ENCODE peak calls at places on chromosomes 7 and 10, in four cellular contexts. H is hepatocyte; P is cardiac muscle cell; C is CD8-positive, alpha-beta T cell. X is an unnamed sample.

GRCh38 chr10:96588060-96588554 is 1.3 kb upstream of the TM9SF3 start:
- DNase-seq in H (no peak), P (no peak), C (no peak), X (no peak)

GRCh38 chr7:155741061-155741460 is 71.2 kb downstream of the SHH start:
- DNase-seq in H (no peak), P (no peak), C (no peak), X (no peak)

GRCh38 chr10:30039567-30039966 is 19.8 kb downstream of the JCAD start:
- DNase-seq in H (no peak), P (no peak), C (no peak), X (no peak)

GRCh38 chr10:118108194-118109026 is 61.7 kb upstream of the RAB11FIP2 start:
- DNase-seq in H (peak), P (no peak), C (no peak), X (no peak)

GRCh38 chr10:93917064-93917391 is 23.2 kb downstream of the SLC35G1 start:
- DNase-seq in H (peak), P (no peak), C (no peak), X (no peak)

GRCh38 chr10:49381111-49381900 is 14.6 kb downstream of the DRGX start:
- DNase-seq in H (no peak), P (no peak), C (no peak), X (no peak)

GRCh38 chr7:123769371-123769770 is 20.6 kb upstream of the WASL start:
- DNase-seq in H (no peak), P (no peak), C (no peak), X (no peak)

GRCh38 chr7:38716397-38716796 is 85.2 kb upstream of the AMPH start:
- DNase-seq in H (no peak), P (no peak), C (no peak), X (no peak)

GRCh38 chr7:54961391-54961790 is 57.4 kb upstream of the EGFR start:
- DNase-seq in H (no peak), P (no peak), C (no peak), X (no peak)

GRCh38 chr10:124660404-124661125 is 83.6 kb downstream of the FAM53B start:
- DNase-seq in H (no peak), P (no peak), C (no peak), X (no peak)

GRCh38 chr7:100021297-100021696 is 5.9 kb downstream of the ZKSCAN1 start:
- DNase-seq in H (no peak), P (no peak), C (no peak), X (no peak)

GRCh38 chr10:132106431-132106830 is 40.7 kb downstream of the JAKMIP3 start:
- DNase-seq in H (no peak), P (no peak), C (no peak), X (peak)

GRCh38 chr7:55073051-55073511 is 54.3 kb downstream of the EGFR start:
- DNase-seq in H (no peak), P (no peak), C (no peak), X (no peak)

GRCh38 chr10:86707505-86707904 is 39.2 kb downstream of the LDB3 start:
- DNase-seq in H (no peak), P (no peak), C (no peak), X (no peak)

GRCh38 chr7:100824499-100825214 is 2.7 kb downstream of the EPHB4 start:
- DNase-seq in H (no peak), P (no peak), C (no peak), X (no peak)

GRCh38 chr7:97422046-97422445 is 304.5 kb downstream of the SDHAF3 start:
- DNase-seq in H (no peak), P (no peak), C (no peak), X (no peak)

GRCh38 chr10:101467286-101467770 is 113.4 kb downstream of the BTRC start:
- DNase-seq in H (peak), P (peak), C (no peak), X (peak)

GRCh38 chr7:37714606-37715005 is 31.0 kb downstream of the GPR141 start:
- DNase-seq in H (no peak), P (no peak), C (no peak), X (no peak)

GRCh38 chr7:99097730-99098129 is 46.2 kb downstream of the SMURF1 start:
- DNase-seq in H (no peak), P (no peak), C (no peak), X (no peak)

GRCh38 chr10:71984798-71985388 is 20.7 kb downstream of the CHST3 start:
- DNase-seq in H (no peak), P (no peak), C (no peak), X (no peak)

GRCh38 chr10:33734393-33735110 is 400.1 kb upstream of the NRP1 start:
- DNase-seq in H (no peak), P (no peak), C (no peak), X (no peak)

GRCh38 chr7:25084826-25085225 is 40.2 kb downstream of the CYCS start:
- DNase-seq in H (peak), P (no peak), C (no peak), X (no peak)

GRCh38 chr10:91604936-91605534 is 27.8 kb downstream of the PPP1R3C start:
- DNase-seq in H (no peak), P (no peak), C (no peak), X (no peak)

GRCh38 chr7:102875700-102876192 is 37.1 kb upstream of the LRRC17 start:
- DNase-seq in H (peak), P (no peak), C (no peak), X (no peak)

GRCh38 chr7:127154958-127155357 is 97.8 kb downstream of the GRM8 start:
- DNase-seq in H (no peak), P (no peak), C (no peak), X (no peak)

GRCh38 chr10:52314007-52314821 is at the start of gene DKK1:
- DNase-seq in H (peak), P (peak), C (no peak), X (peak)

GRCh38 chr10:78781991-78782390 is 286.8 kb upstream of the ZMIZ1 start:
- DNase-seq in H (no peak), P (no peak), C (no peak), X (no peak)

GRCh38 chr7:111499027-111499426 is 63.3 kb downstream of the IMMP2L start:
- DNase-seq in H (no peak), P (no peak), C (no peak), X (no peak)

GRCh38 chr10:29714096-29714874 is 79.5 kb upstream of the SVIL start:
- DNase-seq in H (no peak), P (no peak), C (no peak), X (no peak)

GRCh38 chr7:106767498-106768323 is 97.4 kb upstream of the PIK3CG start:
- DNase-seq in H (no peak), P (no peak), C (no peak), X (no peak)

GRCh38 chr7:111763221-111763791 is 201.0 kb upstream of the IMMP2L start:
- DNase-seq in H (peak), P (peak), C (no peak), X (no peak)

GRCh38 chr10:7480742-7481381 is 70.0 kb upstream of the SFMBT2 start:
- DNase-seq in H (no peak), P (no peak), C (no peak), X (no peak)

GRCh38 chr7:20607216-20607615 is 8.3 kb upstream of the ABCB5 start:
- DNase-seq in H (no peak), P (no peak), C (no peak), X (no peak)

GRCh38 chr7:127782550-127783266 is 130.7 kb downstream of the SND1 start:
- DNase-seq in H (no peak), P (peak), C (no peak), X (no peak)

GRCh38 chr10:95906675-95907453 is 911 bp upstream of the CC2D2B start:
- DNase-seq in H (peak), P (peak), C (no peak), X (peak)

GRCh38 chr7:99729501-99730261 is 5.3 kb downstream of the CYP3A7 start:
- DNase-seq in H (peak), P (no peak), C (no peak), X (no peak)

GRCh38 chr10:3150961-3151360 is 21.6 kb downstream of the PITRM1 start:
- DNase-seq in H (no peak), P (no peak), C (no peak), X (no peak)

GRCh38 chr7:30412810-30413504 is 65.6 kb downstream of the NOD1 start:
- DNase-seq in H (peak), P (peak), C (no peak), X (peak)

GRCh38 chr10:125700355-125700911 is 17.5 kb upstream of the TEX36 start:
- DNase-seq in H (no peak), P (no peak), C (no peak), X (no peak)
- TF ChIP-seq CTCF in H (peak), P (peak), C (no peak), X (no peak)

GRCh38 chr10:129967579-129968019 is 3.5 kb upstream of the EBF3 start:
- DNase-seq in H (no peak), P (no peak), C (no peak), X (peak)
- TF ChIP-seq CTCF in H (no peak), P (no peak), C (no peak), X (no peak)

GRCh38 chr7:22578048-22578770 is 78.2 kb upstream of the STEAP1B start:
- DNase-seq in H (no peak), P (no peak), C (no peak), X (no peak)

GRCh38 chr7:22581099-22581498 is 81.1 kb upstream of the STEAP1B start:
- DNase-seq in H (no peak), P (no peak), C (no peak), X (no peak)

GRCh38 chr7:22576941-22577927 is 77.2 kb upstream of the STEAP1B start:
- DNase-seq in H (peak), P (no peak), C (no peak), X (peak)

GRCh38 chr7:22582860-22583640 is 83.1 kb upstream of the STEAP1B start:
- DNase-seq in H (peak), P (peak), C (no peak), X (no peak)

GRCh38 chr7:22579961-22580360 is 80.0 kb upstream of the STEAP1B start:
- DNase-seq in H (no peak), P (no peak), C (no peak), X (no peak)
- TF ChIP-seq CTCF in H (no peak), P (no peak), C (no peak), X (no peak)

GRCh38 chr10:122264931-122265330 is 6.2 kb upstream of the BTBD16 start:
- DNase-seq in H (no peak), P (no peak), C (no peak), X (peak)

GRCh38 chr10:122265896-122266295 is 5.2 kb upstream of the BTBD16 start:
- DNase-seq in H (no peak), P (peak), C (no peak), X (no peak)

GRCh38 chr10:122261584-122261983 is 9.5 kb upstream of the BTBD16 start:
- DNase-seq in H (no peak), P (no peak), C (no peak), X (no peak)

GRCh38 chr10:122263971-122264370 is 7.1 kb upstream of the BTBD16 start:
- DNase-seq in H (peak), P (peak), C (no peak), X (no peak)

GRCh38 chr10:122264442-122264841 is 6.7 kb upstream of the BTBD16 start:
- DNase-seq in H (peak), P (no peak), C (no peak), X (no peak)
- TF ChIP-seq CTCF in H (no peak), P (no peak), C (no peak), X (no peak)

GRCh38 chr10:106711313-106711906 is 453.1 kb downstream of the SORCS1 start:
- DNase-seq in H (peak), P (peak), C (no peak), X (peak)

GRCh38 chr10:106708521-106708920 is 456.0 kb downstream of the SORCS1 start:
- DNase-seq in H (no peak), P (no peak), C (no peak), X (no peak)

GRCh38 chr10:106707657-106708056 is 456.8 kb downstream of the SORCS1 start:
- DNase-seq in H (no peak), P (no peak), C (no peak), X (no peak)

DNA sequence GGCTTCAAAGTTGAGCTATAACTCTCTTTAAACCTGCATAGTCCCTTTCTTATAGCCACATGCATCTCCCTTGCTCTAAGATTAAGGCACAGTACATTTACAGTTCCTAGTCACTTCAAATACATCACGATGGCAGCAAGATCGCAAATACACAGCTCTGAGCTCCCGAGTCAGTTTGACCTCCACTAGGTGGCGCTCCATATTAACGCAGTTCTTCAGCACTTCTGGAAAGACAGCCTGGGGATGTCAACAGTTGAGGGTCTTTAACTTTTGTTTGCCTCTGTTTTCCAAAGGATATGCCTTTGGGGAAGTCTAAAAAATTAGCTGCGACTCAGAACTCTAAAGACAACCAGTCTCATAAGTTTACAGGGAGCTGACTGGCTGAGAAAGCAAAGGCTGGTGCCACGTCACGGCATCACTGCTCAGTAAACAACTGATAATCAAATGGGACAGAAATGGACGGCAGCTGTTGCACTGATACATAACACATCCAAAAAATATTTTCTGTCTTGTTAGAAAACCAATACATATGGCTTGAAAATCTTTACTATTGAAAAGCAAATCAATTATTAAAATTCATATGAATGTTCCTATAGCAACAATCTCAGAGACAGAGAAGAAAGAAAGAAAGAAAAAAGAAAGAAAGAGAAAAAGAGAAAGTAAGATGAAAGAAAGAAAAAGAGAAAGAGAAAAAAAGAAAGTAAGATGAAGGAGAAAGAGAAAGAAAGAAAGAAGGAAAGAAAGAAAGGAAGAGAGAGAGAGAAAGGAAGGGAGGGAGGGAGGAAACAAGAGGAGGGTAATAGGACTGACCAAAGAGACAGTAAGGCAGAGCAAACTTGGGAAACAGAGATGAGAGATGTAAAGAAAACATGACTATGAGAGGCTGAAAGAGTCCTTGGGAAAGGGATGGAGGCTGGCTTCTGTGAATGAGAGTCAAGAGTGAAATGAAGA is 458.7 kb downstream of the SORCS1 start:
- DNase-seq in H (peak), P (peak), C (no peak), X (peak)
- TF ChIP-seq CTCF in H (peak), P (peak), C (no peak), X (peak)

GRCh38 chr7:130273863-130274262 is 7.2 kb downstream of the CPA2 start:
- DNase-seq in H (peak), P (peak), C (no peak), X (peak)
- TF ChIP-seq CTCF in H (peak), P (peak), C (no peak), X (peak)

GRCh38 chr7:93860261-93860660 is 30.3 kb downstream of the TFPI2 start:
- DNase-seq in H (no peak), P (no peak), C (no peak), X (no peak)

GRCh38 chr7:93858857-93859256 is 31.7 kb downstream of the TFPI2 start:
- DNase-seq in H (no peak), P (no peak), C (no peak), X (no peak)

GRCh38 chr7:93862651-93863050 is 27.9 kb downstream of the TFPI2 start:
- DNase-seq in H (no peak), P (no peak), C (no peak), X (no peak)

GRCh38 chr7:93856319-93856718 is 34.2 kb downstream of the TFPI2 start:
- DNase-seq in H (no peak), P (no peak), C (no peak), X (no peak)

DNA sequence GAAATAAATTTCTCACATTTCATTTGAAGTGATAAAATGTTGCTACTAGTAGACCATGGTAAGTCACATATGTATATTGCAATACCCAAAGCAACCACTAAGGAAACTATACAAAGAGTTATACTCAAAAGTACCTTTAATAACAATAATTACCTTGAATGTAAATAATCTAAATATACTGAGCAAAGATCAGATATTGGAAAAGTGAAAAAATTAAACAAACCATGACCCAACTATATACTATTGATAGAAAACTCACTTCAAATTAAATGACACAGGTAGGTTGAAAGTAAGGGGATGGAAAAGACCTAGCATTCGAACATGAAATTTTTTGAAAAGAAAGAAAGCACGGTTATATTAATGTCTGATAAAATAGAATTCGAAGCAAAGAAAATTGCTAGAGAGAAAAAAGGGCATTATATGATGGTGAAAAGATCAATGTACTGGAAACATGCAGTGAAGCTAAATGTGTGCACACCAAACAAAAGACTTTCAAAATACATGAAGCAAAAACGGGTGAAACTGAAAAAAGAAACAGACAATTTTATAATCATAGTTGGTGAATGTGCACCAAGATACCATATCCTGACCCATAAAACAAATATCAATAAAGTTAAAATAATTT is 29.1 kb downstream of the TFPI2 start:
- DNase-seq in H (no peak), P (no peak), C (no peak), X (no peak)
- TF ChIP-seq CTCF in H (no peak), P (peak), C (no peak), X (no peak)

GRCh38 chr10:77374189-77374656 is 263.4 kb downstream of the KCNMA1 start:
- DNase-seq in H (no peak), P (no peak), C (no peak), X (no peak)

GRCh38 chr10:77378950-77379349 is 258.7 kb downstream of the KCNMA1 start:
- DNase-seq in H (no peak), P (no peak), C (no peak), X (no peak)

GRCh38 chr10:77380723-77381122 is 256.9 kb downstream of the KCNMA1 start:
- DNase-seq in H (no peak), P (no peak), C (no peak), X (no peak)

GRCh38 chr10:77377678-77378352 is 259.8 kb downstream of the KCNMA1 start:
- DNase-seq in H (peak), P (no peak), C (no peak), X (no peak)

DNA sequence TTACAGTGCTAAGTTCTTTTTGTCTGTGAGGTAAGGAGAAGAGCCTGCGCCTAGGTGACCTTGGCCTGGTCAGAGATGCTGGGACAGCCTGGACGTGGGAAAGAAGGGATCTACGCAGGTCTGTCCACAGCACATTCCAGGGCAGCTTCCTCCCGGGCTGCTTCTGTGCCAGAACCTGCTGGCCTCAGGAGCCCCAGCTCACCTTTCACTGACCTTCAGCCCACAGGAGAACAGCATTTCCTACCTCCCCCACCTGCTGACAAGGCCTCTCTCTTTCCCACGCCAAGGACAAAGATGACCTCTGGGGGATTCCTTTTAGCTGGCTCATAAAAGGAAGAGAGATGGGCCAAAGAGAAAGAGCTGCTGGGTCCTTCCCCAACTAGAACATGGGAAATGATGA is 260.6 kb downstream of the KCNMA1 start:
- DNase-seq in H (no peak), P (peak), C (no peak), X (no peak)
- TF ChIP-seq CTCF in H (no peak), P (no peak), C (no peak), X (no peak)

GRCh38 chr10:46992794-46993552 is 81.7 kb downstream of the PTPN20 start:
- DNase-seq in H (peak), P (peak), C (no peak), X (no peak)
- TF ChIP-seq CTCF in H (peak), P (peak), C (no peak), X (peak)

DNA sequence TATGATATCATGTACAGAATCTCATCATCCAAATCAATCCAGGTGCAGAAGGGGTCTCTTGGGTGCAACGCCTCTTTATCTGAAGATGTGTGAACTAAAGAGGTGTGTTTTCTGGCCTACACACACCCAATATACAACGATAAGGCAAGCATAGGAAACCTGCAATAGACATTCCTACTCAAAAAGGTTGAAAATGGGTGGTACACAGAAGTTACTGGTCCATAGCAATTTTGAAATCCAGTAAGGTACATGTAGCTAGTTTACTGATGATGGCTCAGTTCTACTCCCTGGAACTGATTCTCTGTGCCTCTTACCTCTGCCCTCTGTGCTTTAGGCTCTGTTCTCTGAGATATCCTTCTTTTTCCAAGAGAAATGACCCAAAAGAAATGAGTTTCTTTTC is 22.2 kb upstream of the CCDC3 start:
- DNase-seq in H (no peak), P (no peak), C (no peak), X (no peak)
- TF ChIP-seq CTCF in H (no peak), P (no peak), C (no peak), X (no peak)

X was measured in tibial artery.